ENCODE peak calls at places on chromosomes 13 and 19, in seven cellular contexts. S is left ventricle myocardium superior, E is amniotic epithelial cell, D is heart right ventricle, X is NCI-H510A treated with DMSO at 0.1 percent for 48 hours, I is pancreas, Y is HTR-8/SVneo. W is an unnamed sample.

GRCh38 chr13:51581148-51581820 is 3.0 kb upstream of the WDFY2 start:
- DNase-seq in D (no peak), I (no peak), Y (no peak), X (peak; percentile 18), E (no peak), S (no peak), W (no peak)

GRCh38 chr19:16446108-16447014 is 25.4 kb downstream of the EPS15L1 start:
- DNase-seq in I (no peak), S (no peak), D (no peak), E (no peak), Y (no peak), X (no peak), W (no peak)

GRCh38 chr19:3383121-3383722 is 16.8 kb downstream of the NFIC start:
- DNase-seq in E (no peak), Y (no peak), D (no peak), S (peak; percentile 71), I (no peak), X (no peak), W (no peak)

GRCh38 chr13:109243311-109243951 is 543.0 kb downstream of the IRS2 start:
- DNase-seq in S (no peak), E (peak; percentile 88), I (no peak), X (no peak), D (no peak), Y (peak; percentile 30), W (peak; percentile 92)

GRCh38 chr13:110230661-110231347 is 76.2 kb downstream of the COL4A1 start:
- DNase-seq in D (no peak), I (no peak), E (no peak), X (peak; percentile 31), S (no peak), Y (no peak), W (no peak)

GRCh38 chr19:46303702-46304397 is 7.0 kb downstream of the HIF3A start:
- DNase-seq in E (peak; percentile 82), S (peak; percentile 75), I (peak; percentile 73), Y (no peak), X (no peak), D (peak; percentile 68), W (peak; percentile 38)

GRCh38 chr19:2016041-2016807 is 710 bp upstream of the BTBD2 start:
- DNase-seq in X (peak; percentile 49), Y (peak; percentile 85), E (peak; percentile 90), D (peak; percentile 66), I (peak; percentile 87), S (peak; percentile 78), W (peak; percentile 81)

GRCh38 chr13:106318941-106319411 is 216.5 kb downstream of the EFNB2 start:
- DNase-seq in D (no peak), Y (peak; percentile 55), E (peak; percentile 94), I (no peak), S (no peak), X (no peak), W (peak; percentile 89)

GRCh38 chr19:12939292-12939606 is 840 bp downstream of the CALR start:
- DNase-seq in X (no peak), Y (no peak), S (no peak), D (no peak), E (peak; percentile 69), I (no peak), W (peak; percentile 49)

GRCh38 chr13:39765801-39766463 is 110.5 kb downstream of the COG6 start:
- DNase-seq in X (no peak), D (peak; percentile 34), E (peak; percentile 65), I (no peak), Y (no peak), S (peak; percentile 51), W (peak; percentile 14)

GRCh38 chr19:1164684-1165531 is 9.2 kb downstream of the SBNO2 start:
- DNase-seq in S (no peak), Y (no peak), D (no peak), E (peak; percentile 21), X (no peak), I (no peak), W (no peak)

GRCh38 chr19:53808710-53809125 is 15.4 kb downstream of the NLRP12 start:
- DNase-seq in S (no peak), X (no peak), D (no peak), Y (peak; percentile 53), I (no peak), E (peak; percentile 35), W (peak; percentile 15)

GRCh38 chr13:30665638-30666037 is 47.9 kb downstream of the USPL1 start:
- DNase-seq in D (no peak), E (no peak), Y (no peak), S (no peak), I (no peak), X (no peak), W (no peak)

GRCh38 chr19:34639491-34640085 is 37.4 kb downstream of the SCGB2B2 start:
- DNase-seq in X (peak; percentile 10), S (peak; percentile 38), Y (peak; percentile 32), E (peak; percentile 50), D (no peak), I (peak; percentile 42), W (peak; percentile 58)

GRCh38 chr19:57075801-57076492 is 43.8 kb upstream of the USP29 start:
- DNase-seq in Y (no peak), E (no peak), S (no peak), I (no peak), X (no peak), D (no peak), W (no peak)

GRCh38 chr13:19587635-19588300 is 26.4 kb upstream of the TPTE2 start:
- DNase-seq in Y (no peak), X (peak; percentile 19), I (no peak), D (no peak), E (peak; percentile 69), S (no peak), W (peak; percentile 27)

GRCh38 chr13:64332048-64332447 is 2898.1 kb downstream of the PCDH9 start:
- DNase-seq in E (peak; percentile 3), Y (peak; percentile 1), X (peak; percentile 8), S (no peak), D (no peak), I (no peak), W (no peak)

GRCh38 chr19:44303976-44304568 is 753 bp downstream of the ZNF235 start:
- DNase-seq in E (peak; percentile 43), D (no peak), X (peak; percentile 27), Y (peak; percentile 13), I (no peak), S (no peak), W (peak; percentile 60)

GRCh38 chr19:46571495-46571894 is 29.6 kb upstream of the CALM3 start:
- DNase-seq in E (peak; percentile 12), D (no peak), X (peak; percentile 14), Y (peak; percentile 49), S (no peak), I (no peak), W (peak; percentile 36)

W was measured in mesenchymal stem cell.